ENCODE peak calls at places on chromosomes 2 and 18, in ten cellular contexts. U is SK-N-SH, Q is prostate gland, H is ovary, Z is cardiac muscle cell, D is A549, R is AG04450, X is cardiac fibroblast, T is HL-60, O is fibroblast of mammary gland. K is an unnamed sample.

GRCh38 chr2:45892757-45893156 is 241.3 kb downstream of the PRKCE start:
- DNase-seq in U (no peak), Q (no peak), H (no peak), Z (peak), D (no peak), R (no peak), X (peak), T (no peak), O (peak), K (peak)

GRCh38 chr18:63980027-63980426 is 10.1 kb downstream of the SERPINB8 start:
- DNase-seq in U (no peak), Q (no peak), H (no peak), Z (no peak), D (no peak), R (no peak), X (no peak), T (no peak), O (no peak), K (no peak)

GRCh38 chr2:207092803-207093202 is 72.9 kb downstream of the KLF7 start:
- DNase-seq in U (no peak), Q (no peak), H (no peak), Z (no peak), D (no peak), R (no peak), X (peak), T (no peak), O (no peak), K (no peak)

GRCh38 chr2:104443137-104443536 is 410.8 kb upstream of the POU3F3 start:
- DNase-seq in U (no peak), Q (no peak), H (no peak), Z (no peak), D (no peak), R (no peak), X (no peak), T (peak), O (no peak), K (no peak)

GRCh38 chr2:24721470-24721869 is 71.7 kb downstream of the PTRHD1 start:
- DNase-seq in U (peak), Q (peak), H (peak), Z (no peak), D (no peak), R (peak), X (peak), T (no peak), O (peak), K (peak)

GRCh38 chr2:30707304-30707903 is 99.8 kb downstream of the CAPN13 start:
- DNase-seq in U (no peak), Q (no peak), H (no peak), Z (no peak), D (no peak), R (no peak), X (no peak), T (no peak), O (no peak), K (no peak)

GRCh38 chr2:67782443-67782842 is 280.4 kb downstream of the C1D start:
- DNase-seq in U (no peak), Q (no peak), H (peak), Z (no peak), D (no peak), R (peak), X (peak), T (no peak), O (peak), K (peak)

GRCh38 chr2:230209422-230210051 is 10.2 kb downstream of the SP110 start:
- DNase-seq in U (no peak), Q (no peak), H (no peak), Z (no peak), D (no peak), R (no peak), X (no peak), T (no peak), O (no peak), K (no peak)

GRCh38 chr2:172725741-172726140 is 9.9 kb upstream of the RAPGEF4 start:
- DNase-seq in U (no peak), Q (no peak), H (no peak), Z (no peak), D (no peak), R (no peak), X (no peak), T (no peak), O (no peak), K (no peak)

GRCh38 chr18:74493689-74494088 is 2.5 kb upstream of the CNDP2 start:
- DNase-seq in U (no peak), Q (peak), H (no peak), Z (peak), D (peak), R (peak), X (peak), T (no peak), O (peak), K (peak)

GRCh38 chr2:17763641-17764333 is 9.8 kb downstream of the GEN1 start:
- DNase-seq in U (no peak), Q (no peak), H (no peak), Z (no peak), D (no peak), R (no peak), X (no peak), T (no peak), O (no peak), K (no peak)

GRCh38 chr2:80288576-80288975 is 16.0 kb downstream of the LRRTM1 start:
- DNase-seq in U (peak), Q (no peak), H (no peak), Z (peak), D (no peak), R (no peak), X (peak), T (no peak), O (peak), K (peak)

GRCh38 chr18:47260138-47260923 is 8.9 kb upstream of the SKOR2 start:
- DNase-seq in U (peak), Q (peak), H (no peak), Z (peak), D (peak), R (no peak), X (peak), T (no peak), O (peak), K (peak)

GRCh38 chr18:70181015-70181414 is 24.5 kb downstream of the RTTN start:
- DNase-seq in U (no peak), Q (no peak), H (no peak), Z (no peak), D (peak), R (peak), X (peak), T (no peak), O (peak), K (peak)

GRCh38 chr18:13233746-13234527 is 15.4 kb downstream of the LDLRAD4 start:
- DNase-seq in U (no peak), Q (no peak), H (no peak), Z (no peak), D (no peak), R (no peak), X (no peak), T (no peak), O (no peak), K (no peak)

GRCh38 chr2:60324536-60324935 is 228.9 kb downstream of the BCL11A start:
- DNase-seq in U (no peak), Q (no peak), H (no peak), Z (no peak), D (no peak), R (no peak), X (no peak), T (no peak), O (no peak), K (no peak)

GRCh38 chr2:134325696-134326095 is 71.8 kb downstream of the MGAT5 start:
- DNase-seq in U (no peak), Q (no peak), H (no peak), Z (no peak), D (no peak), R (no peak), X (peak), T (no peak), O (no peak), K (peak)

GRCh38 chr18:3493501-3494244 is 43.7 kb downstream of the TGIF1 start:
- DNase-seq in U (peak), Q (no peak), H (no peak), Z (no peak), D (no peak), R (no peak), X (no peak), T (no peak), O (no peak), K (no peak)

GRCh38 chr2:240584486-240585031 is 2.0 kb upstream of the CAPN10 start:
- DNase-seq in U (no peak), Q (no peak), H (no peak), Z (no peak), D (no peak), R (no peak), X (peak), T (peak), O (peak), K (no peak)

GRCh38 chr2:42937171-42937875 is 144.9 kb upstream of the HAAO start:
- DNase-seq in U (no peak), Q (no peak), H (no peak), Z (no peak), D (no peak), R (no peak), X (no peak), T (no peak), O (no peak), K (no peak)

GRCh38 chr18:9015689-9016088 is 86.8 kb upstream of the NDUFV2 start:
- DNase-seq in U (no peak), Q (no peak), H (no peak), Z (no peak), D (no peak), R (no peak), X (no peak), T (no peak), O (no peak), K (no peak)

GRCh38 chr18:9017170-9017899 is 85.2 kb upstream of the NDUFV2 start:
- DNase-seq in U (peak), Q (peak), H (peak), Z (no peak), D (peak), R (peak), X (peak), T (no peak), O (peak), K (peak)

GRCh38 chr18:9017900-9018217 is 84.6 kb upstream of the NDUFV2 start:
- DNase-seq in U (no peak), Q (no peak), H (no peak), Z (no peak), D (no peak), R (no peak), X (no peak), T (no peak), O (peak), K (no peak)

GRCh38 chr18:9019135-9019534 is 83.4 kb upstream of the NDUFV2 start:
- DNase-seq in U (no peak), Q (no peak), H (no peak), Z (no peak), D (no peak), R (no peak), X (no peak), T (no peak), O (no peak), K (no peak)

GRCh38 chr18:9016819-9017169 is 85.7 kb upstream of the NDUFV2 start:
- DNase-seq in U (no peak), Q (no peak), H (no peak), Z (no peak), D (no peak), R (no peak), X (peak), T (no peak), O (peak), K (peak)
- H3K4me3 ChIP-seq in U (no peak), Q (no peak), H (peak), Z (no peak), D (peak), R (peak), X (peak), T (no peak), O (peak), K (peak)

GRCh38 chr2:219278655-219279150 is 463 bp upstream of the DNAJB2 start:
- DNase-seq in U (no peak), Q (no peak), H (no peak), Z (no peak), D (no peak), R (no peak), X (no peak), T (no peak), O (no peak), K (no peak)

GRCh38 chr2:219279916-219280516 is 850 bp downstream of the DNAJB2 start:
- DNase-seq in U (no peak), Q (no peak), H (no peak), Z (no peak), D (peak), R (no peak), X (no peak), T (no peak), O (no peak), K (no peak)

GRCh38 chr2:219277703-219278654 is 1.2 kb upstream of the DNAJB2 start:
- DNase-seq in U (peak), Q (peak), H (peak), Z (peak), D (peak), R (peak), X (peak), T (peak), O (peak), K (peak)

GRCh38 chr2:219280682-219281081 is 1.5 kb downstream of the DNAJB2 start:
- DNase-seq in U (no peak), Q (no peak), H (no peak), Z (no peak), D (no peak), R (no peak), X (no peak), T (no peak), O (no peak), K (no peak)

GRCh38 chr2:219279151-219279915 is at the start of gene DNAJB2:
- DNase-seq in U (peak), Q (peak), H (peak), Z (peak), D (peak), R (peak), X (peak), T (peak), O (peak), K (peak)
- TF ChIP-seq CTCF in U (peak), Q (no peak), H (peak), Z (peak), D (peak), R (peak), X (no peak), T (no peak), O (no peak), K (peak)

GRCh38 chr2:174669321-174669720 is 71.7 kb upstream of the WIPF1 start:
- DNase-seq in U (no peak), Q (no peak), H (no peak), Z (no peak), D (no peak), R (no peak), X (no peak), T (no peak), O (no peak), K (no peak)

GRCh38 chr2:174670446-174670845 is 72.8 kb upstream of the WIPF1 start:
- DNase-seq in U (no peak), Q (no peak), H (no peak), Z (no peak), D (no peak), R (no peak), X (peak), T (no peak), O (no peak), K (peak)

GRCh38 chr2:174675615-174676014 is 78.0 kb upstream of the WIPF1 start:
- DNase-seq in U (no peak), Q (no peak), H (no peak), Z (no peak), D (no peak), R (no peak), X (no peak), T (no peak), O (no peak), K (no peak)

GRCh38 chr2:174673876-174674275 is 76.3 kb upstream of the WIPF1 start:
- DNase-seq in U (no peak), Q (no peak), H (no peak), Z (no peak), D (no peak), R (no peak), X (no peak), T (no peak), O (peak), K (peak)

GRCh38 chr2:174673405-174673804 is 75.8 kb upstream of the WIPF1 start:
- DNase-seq in U (no peak), Q (no peak), H (no peak), Z (no peak), D (no peak), R (no peak), X (no peak), T (no peak), O (no peak), K (no peak)
- H3K4me3 ChIP-seq in U (no peak), Q (no peak), H (no peak), Z (no peak), D (no peak), R (no peak), X (no peak), T (no peak), O (no peak), K (no peak)

DNA sequence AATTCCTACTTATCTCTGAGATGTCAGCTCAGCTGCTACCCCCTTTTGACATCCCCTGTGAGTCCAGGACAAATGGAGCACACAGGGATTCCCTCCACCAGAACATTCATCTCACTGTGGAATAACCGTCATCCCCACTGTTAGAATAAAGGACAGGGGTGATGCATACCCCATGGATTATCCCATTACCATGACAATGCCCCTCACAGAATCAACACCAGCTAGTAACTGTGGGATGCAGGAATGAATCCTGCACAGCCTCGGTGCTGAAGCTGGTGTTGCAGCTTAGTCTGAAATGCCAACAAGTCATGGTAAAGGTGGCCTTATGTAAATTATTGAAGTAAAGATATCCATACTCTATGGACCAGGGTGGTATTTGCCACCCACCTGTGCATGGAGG is 624.8 kb upstream of the RAB6C start:
- DNase-seq in U (no peak), Q (no peak), H (no peak), Z (no peak), D (no peak), R (no peak), X (no peak), T (no peak), O (no peak), K (no peak)
- TF ChIP-seq CTCF in U (no peak), Q (no peak), H (no peak), Z (no peak), D (no peak), R (no peak), X (no peak), T (no peak), O (no peak), K (no peak)

GRCh38 chr2:36433311-36434217 is 78.0 kb downstream of the CRIM1 start:
- DNase-seq in U (no peak), Q (peak), H (no peak), Z (no peak), D (no peak), R (no peak), X (peak), T (no peak), O (peak), K (peak)

GRCh38 chr2:36427790-36428243 is 72.2 kb downstream of the CRIM1 start:
- DNase-seq in U (no peak), Q (no peak), H (no peak), Z (no peak), D (no peak), R (no peak), X (no peak), T (no peak), O (peak), K (no peak)

GRCh38 chr2:36432479-36432878 is 76.9 kb downstream of the CRIM1 start:
- DNase-seq in U (no peak), Q (no peak), H (no peak), Z (no peak), D (no peak), R (no peak), X (no peak), T (no peak), O (no peak), K (no peak)
- H3K4me3 ChIP-seq in U (no peak), Q (no peak), H (no peak), Z (no peak), D (no peak), R (no peak), X (no peak), T (no peak), O (no peak), K (no peak)

GRCh38 chr2:163644238-163644637 is 91.6 kb downstream of the FIGN start:
- DNase-seq in U (no peak), Q (no peak), H (no peak), Z (no peak), D (no peak), R (no peak), X (no peak), T (no peak), O (no peak), K (no peak)
- TF ChIP-seq CTCF in U (peak), Q (no peak), H (no peak), Z (no peak), D (no peak), R (no peak), X (no peak), T (no peak), O (peak), K (peak)

GRCh38 chr18:22822024-22822423 is 111.1 kb upstream of the RBBP8 start:
- DNase-seq in U (no peak), Q (no peak), H (no peak), Z (no peak), D (no peak), R (no peak), X (peak), T (no peak), O (peak), K (peak)
- H3K4me3 ChIP-seq in U (no peak), Q (no peak), H (no peak), Z (no peak), D (no peak), R (no peak), X (no peak), T (no peak), O (no peak), K (no peak)

GRCh38 chr2:238263204-238264071 is 23.6 kb upstream of the HES6 start:
- DNase-seq in U (peak), Q (peak), H (peak), Z (peak), D (peak), R (peak), X (peak), T (peak), O (peak), K (peak)
- TF ChIP-seq CTCF in U (peak), Q (peak), H (peak), Z (peak), D (peak), R (peak), X (peak), T (peak), O (peak), K (peak)

GRCh38 chr2:27915874-27916273 is 25.3 kb downstream of the BABAM2 start:
- DNase-seq in U (no peak), Q (no peak), H (no peak), Z (no peak), D (no peak), R (no peak), X (no peak), T (no peak), O (peak), K (no peak)
- H3K4me3 ChIP-seq in U (no peak), Q (no peak), H (no peak), Z (no peak), D (no peak), R (no peak), X (no peak), T (no peak), O (no peak), K (no peak)

K was measured in fibroblast of the aortic adventitia.